ENCODE peak calls at places on chromosomes 3 and 15, in nine cellular contexts. Y is right cardiac atrium; J is M059J; L is stimulated activated CD8-positive, alpha-beta memory T cell treated with anti-CD3 and anti-CD28 coated beads, Interleukin-7, amount 100 ng/mL, for 48 hours; I is GM13977; O is HEK293T; X is HCT116; K is GM06990; S is neural crest cell. Q is an unnamed sample.

GRCh38 chr3:57952208-57952631 is 56.0 kb upstream of the FLNB start:
- DNase-seq in L (no peak), I (no peak), X (peak; percentile 36), Y (peak; percentile 86), K (no peak), S (no peak), O (peak; percentile 56), J (peak; percentile 96), Q (peak; percentile 95)

GRCh38 chr15:95928822-95929221 is 401.7 kb upstream of the NR2F2 start:
- DNase-seq in L (no peak), Y (no peak), S (no peak), X (no peak), J (no peak), I (no peak), O (no peak), K (no peak), Q (no peak)

GRCh38 chr3:156812521-156813335 is 13.4 kb upstream of the LEKR1 start:
- DNase-seq in K (no peak), O (peak; percentile 20), S (no peak), I (no peak), J (peak; percentile 94), X (no peak), Y (no peak), L (no peak), Q (peak; percentile 77)

GRCh38 chr3:134352031-134352671 is 22.1 kb downstream of the AMOTL2 start:
- DNase-seq in L (no peak), O (no peak), I (no peak), X (no peak), K (no peak), J (no peak), S (no peak), Y (no peak), Q (no peak)

GRCh38 chr15:98798375-98798893 is 150.1 kb downstream of the IGF1R start:
- DNase-seq in J (no peak), K (no peak), L (no peak), S (no peak), I (no peak), O (no peak), Y (no peak), X (no peak), Q (no peak)

GRCh38 chr3:66036586-66037061 is 2.1 kb downstream of the MAGI1 start:
- DNase-seq in S (no peak), J (no peak), I (no peak), L (no peak), K (no peak), O (no peak), Y (no peak), X (no peak), Q (peak; percentile 43)

GRCh38 chr3:49022751-49023171 is 840 bp downstream of the NDUFAF3 start:
- DNase-seq in K (no peak), I (no peak), O (no peak), J (peak; percentile 25), X (no peak), S (no peak), L (no peak), Y (peak; percentile 54), Q (no peak)

GRCh38 chr15:41796457-41796856 is 22.2 kb downstream of the MAPKBP1 start:
- DNase-seq in L (no peak), J (peak; percentile 56), Y (no peak), O (no peak), X (no peak), S (no peak), I (no peak), K (no peak), Q (peak; percentile 84)

GRCh38 chr3:63817209-63817608 is 1.9 kb upstream of the C3orf49 start:
- DNase-seq in L (no peak), S (no peak), O (no peak), J (no peak), X (no peak), K (no peak), I (no peak), Y (no peak), Q (no peak)

GRCh38 chr3:66215106-66215505 is 5.7 kb upstream of the SLC25A26 start:
- DNase-seq in J (peak; percentile 48), Y (no peak), O (no peak), S (no peak), I (no peak), L (no peak), X (no peak), K (no peak), Q (no peak)

GRCh38 chr15:58477228-58477627 is 45.4 kb downstream of the LIPC start:
- DNase-seq in O (no peak), L (no peak), J (no peak), S (no peak), K (no peak), I (no peak), X (no peak), Y (no peak), Q (peak; percentile 37)

GRCh38 chr3:74564560-74564959 is 49.9 kb downstream of the CNTN3 start:
- DNase-seq in X (no peak), I (no peak), O (no peak), J (no peak), L (no peak), Y (no peak), S (no peak), K (no peak), Q (no peak)

GRCh38 chr3:55641914-55642313 is 154.8 kb upstream of the WNT5A start:
- DNase-seq in L (no peak), S (no peak), O (no peak), K (no peak), X (no peak), I (no peak), J (no peak), Y (no peak), Q (no peak)

GRCh38 chr3:129314757-129315385 is 36.2 kb downstream of the HMCES start:
- DNase-seq in J (peak; percentile 92), I (peak; percentile 92), X (peak; percentile 51), K (peak; percentile 69), Y (peak; percentile 96), L (no peak), O (peak; percentile 92), S (peak; percentile 88), Q (peak; percentile 91)

GRCh38 chr3:123397050-123397590 is 51.8 kb downstream of the ADCY5 start:
- DNase-seq in J (no peak), I (no peak), O (no peak), X (no peak), L (no peak), S (no peak), Y (peak; percentile 27), K (no peak), Q (no peak)

GRCh38 chr3:142981108-142981507 is 17.6 kb upstream of the PAQR9 start:
- DNase-seq in S (no peak), J (no peak), K (no peak), Y (no peak), X (no peak), O (no peak), L (no peak), I (no peak), Q (no peak)

Q was measured in dermis blood vessel endothelial cell.